ENCODE peak calls at places on chromosomes 5 and 9, in five cellular contexts. B is H9, F is mesenchymal stem cell, C is H1, M is trophoblast cell. T is an unnamed sample.

GRCh38 chr9:88781500-88782391 is 209.5 kb upstream of the S1PR3 start:
- DNase-seq in B (peak; percentile 56), F (peak; percentile 80), C (no peak), M (peak; percentile 17), T (no peak)

GRCh38 chr9:2406252-2406651 is 215.3 kb upstream of the VLDLR start:
- DNase-seq in B (no peak), F (no peak), C (no peak), M (no peak), T (no peak)

GRCh38 chr5:170221319-170221718 is 11.5 kb upstream of the C5orf58 start:
- DNase-seq in B (no peak), F (peak; percentile 91), C (no peak), M (no peak), T (peak; percentile 82)

GRCh38 chr5:59174248-59174844 is 591.5 kb downstream of the RAB3C start:
- DNase-seq in B (no peak), F (peak; percentile 82), C (no peak), M (peak; percentile 84), T (peak; percentile 23)

GRCh38 chr5:152994040-152994439 is 496.4 kb upstream of the GRIA1 start:
- DNase-seq in B (no peak), F (no peak), C (no peak), M (peak; percentile 12), T (no peak)

GRCh38 chr5:94968507-94969095 is 316.3 kb downstream of the MCTP1 start:
- DNase-seq in B (peak; percentile 31), F (peak; percentile 70), C (no peak), M (peak; percentile 86), T (peak; percentile 59)

GRCh38 chr5:35811108-35811741 is 45.5 kb upstream of the IL7R start:
- DNase-seq in B (no peak), F (peak; percentile 54), C (no peak), M (peak; percentile 95), T (no peak)

GRCh38 chr5:180396931-180397330 is 43.8 kb upstream of the GFPT2 start:
- DNase-seq in B (no peak), F (no peak), C (no peak), M (no peak), T (no peak)

GRCh38 chr9:94740191-94740874 is 13.8 kb downstream of the AOPEP start:
- DNase-seq in B (no peak), F (no peak), C (no peak), M (no peak), T (no peak)

GRCh38 chr9:97374811-97375210 is 37.1 kb upstream of the TDRD7 start:
- DNase-seq in B (no peak), F (no peak), C (no peak), M (no peak), T (no peak)

GRCh38 chr9:136488247-136489214 is 5.7 kb upstream of the SEC16A start:
- DNase-seq in B (peak; percentile 84), F (peak; percentile 49), C (peak; percentile 94), M (peak; percentile 83), T (peak; percentile 72)

GRCh38 chr5:100706796-100707195 is 171.6 kb downstream of the FAM174A start:
- DNase-seq in B (no peak), F (peak; percentile 80), C (no peak), M (peak; percentile 64), T (no peak)

GRCh38 chr9:108045851-108046250 is 556.3 kb upstream of the KLF4 start:
- DNase-seq in B (no peak), F (no peak), C (no peak), M (peak; percentile 61), T (no peak)

GRCh38 chr5:76402880-76403712 is at the start of gene IQGAP2:
- DNase-seq in B (peak; percentile 74), F (peak; percentile 76), C (peak; percentile 88), M (peak; percentile 69), T (peak; percentile 76)

GRCh38 chr5:107619781-107620180 is 51.0 kb downstream of the EFNA5 start:
- DNase-seq in B (no peak), F (no peak), C (no peak), M (no peak), T (no peak)

GRCh38 chr5:139908749-139909148 is 113.1 kb downstream of the PSD2 start:
- DNase-seq in B (peak; percentile 19), F (peak; percentile 2), C (no peak), M (no peak), T (no peak)

GRCh38 chr5:61665939-61666621 is 334.0 kb downstream of the ZSWIM6 start:
- DNase-seq in B (no peak), F (no peak), C (no peak), M (no peak), T (no peak)

GRCh38 chr9:114126247-114127060 is 27.4 kb upstream of the KIF12 start:
- DNase-seq in B (peak; percentile 48), F (no peak), C (no peak), M (no peak), T (no peak)

GRCh38 chr5:71533614-71534013 is 53.5 kb upstream of the MCCC2 start:
- DNase-seq in B (no peak), F (peak; percentile 62), C (no peak), M (peak; percentile 9), T (no peak)

GRCh38 chr9:28976684-28977083 is 1403.4 kb upstream of the C9orf72 start:
- DNase-seq in B (no peak), F (no peak), C (no peak), M (no peak), T (no peak)

GRCh38 chr9:86202338-86202882 is 57.0 kb downstream of the C9orf153 start:
- DNase-seq in B (peak; percentile 49), F (peak; percentile 53), C (no peak), M (peak; percentile 70), T (peak; percentile 6)

GRCh38 chr9:69532359-69532758 is 139.8 kb downstream of the APBA1 start:
- DNase-seq in B (no peak), F (no peak), C (no peak), M (no peak), T (no peak)

GRCh38 chr9:4662989-4663792 is 1.1 kb downstream of the PLPP6 start:
- DNase-seq in B (no peak), F (peak; percentile 87), C (no peak), M (peak; percentile 97), T (no peak)

GRCh38 chr5:6822068-6822467 is 108.8 kb downstream of the TENT4A start:
- DNase-seq in B (no peak), F (no peak), C (no peak), M (no peak), T (no peak)

GRCh38 chr9:136860933-136861873 is 4.9 kb downstream of the EDF1 start:
- DNase-seq in B (no peak), F (no peak), C (peak; percentile 42), M (no peak), T (no peak)

GRCh38 chr5:124935060-124935459 is 188.6 kb upstream of the ZNF608 start:
- DNase-seq in B (no peak), F (no peak), C (no peak), M (peak; percentile 77), T (no peak)

GRCh38 chr9:35116898-35117551 is 1.4 kb upstream of the ATOSB start:
- DNase-seq in B (peak; percentile 93), F (peak; percentile 94), C (peak; percentile 87), M (peak; percentile 98), T (peak; percentile 91)

GRCh38 chr9:99351647-99352046 is 129.6 kb downstream of the SEC61B start:
- DNase-seq in B (peak; percentile 47), F (no peak), C (no peak), M (peak; percentile 34), T (no peak)

GRCh38 chr5:170757182-170757601 is 26.3 kb upstream of the GABRP start:
- DNase-seq in B (no peak), F (peak; percentile 35), C (no peak), M (peak; percentile 96), T (no peak)

GRCh38 chr5:88660947-88661869 is 221.8 kb downstream of the MEF2C start:
- DNase-seq in B (peak; percentile 99), F (peak; percentile 58), C (peak; percentile 92), M (peak; percentile 50), T (peak; percentile 94)

GRCh38 chr9:134629586-134630392 is 11.8 kb upstream of the COL5A1 start:
- DNase-seq in B (peak; percentile 21), F (no peak), C (no peak), M (no peak), T (no peak)

GRCh38 chr9:10230512-10230911 is 382.3 kb downstream of the PTPRD start:
- DNase-seq in B (no peak), F (no peak), C (no peak), M (no peak), T (no peak)
- H2BK12ac ChIP-seq in B (no peak overlapping the region), F (no peak overlapping the region), C (no peak overlapping the region), M (no peak overlapping the region), T (no peak overlapping the region)

DNA sequence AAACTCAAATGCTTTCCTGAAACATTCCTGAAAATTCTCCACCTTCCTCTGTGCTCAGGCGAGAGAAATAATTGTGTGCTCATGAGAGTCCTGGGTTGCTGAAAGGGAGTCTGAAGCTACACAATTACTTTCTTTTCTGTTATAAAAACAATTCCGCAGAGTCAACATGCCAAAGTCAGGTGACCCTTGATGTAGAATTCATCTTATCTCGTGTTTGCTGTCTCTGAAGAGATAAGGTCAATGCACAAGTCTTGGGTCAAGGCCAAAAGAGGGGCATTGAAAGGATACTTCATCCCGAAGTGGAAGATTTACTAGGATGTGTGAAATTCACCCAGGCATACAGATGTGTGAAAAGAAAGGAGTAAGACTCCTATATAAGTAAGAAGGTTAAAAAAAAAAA is 493.5 kb downstream of the SEMA5A start:
- DNase-seq in B (no peak), F (no peak), C (no peak), M (no peak), T (no peak)
- H2BK12ac ChIP-seq in B (no peak overlapping the region), F (no peak overlapping the region), C (no peak overlapping the region), M (no peak overlapping the region), T (no peak overlapping the region)

GRCh38 chr5:9428272-9428671 is 117.6 kb downstream of the SEMA5A start:
- DNase-seq in B (no peak), F (no peak), C (no peak), M (no peak), T (no peak)

GRCh38 chr5:9429691-9430215 is 116.1 kb downstream of the SEMA5A start:
- DNase-seq in B (no peak), F (no peak), C (no peak), M (no peak), T (no peak)

GRCh38 chr5:9421823-9422354 is 124.0 kb downstream of the SEMA5A start:
- DNase-seq in B (no peak), F (no peak), C (no peak), M (no peak), T (no peak)

GRCh38 chr5:9423611-9424010 is 122.3 kb downstream of the SEMA5A start:
- DNase-seq in B (no peak), F (peak; percentile 53), C (no peak), M (no peak), T (no peak)

GRCh38 chr5:9425710-9426109 is 120.2 kb downstream of the SEMA5A start:
- DNase-seq in B (no peak), F (no peak), C (no peak), M (no peak), T (no peak)
- H2BK12ac ChIP-seq in B (no peak overlapping the region), F (no peak overlapping the region), C (no peak overlapping the region), M (no peak overlapping the region), T (no peak overlapping the region)

GRCh38 chr5:142432961-142433360 is 108.1 kb upstream of the SPRY4 start:
- DNase-seq in B (no peak), F (no peak), C (no peak), M (peak; percentile 63), T (no peak)

GRCh38 chr5:142433526-142434321 is 108.9 kb upstream of the SPRY4 start:
- DNase-seq in B (no peak), F (peak; percentile 40), C (no peak), M (no peak), T (no peak)

GRCh38 chr5:142434322-142434612 is 109.4 kb upstream of the SPRY4 start:
- DNase-seq in B (no peak), F (no peak), C (no peak), M (no peak), T (no peak)

GRCh38 chr5:142437563-142437962 is 112.7 kb upstream of the SPRY4 start:
- DNase-seq in B (no peak), F (no peak), C (no peak), M (no peak), T (no peak)

GRCh38 chr5:142435410-142436115 is 110.7 kb upstream of the SPRY4 start:
- DNase-seq in B (no peak), F (no peak), C (no peak), M (no peak), T (no peak)
- H2BK12ac ChIP-seq in B (no peak overlapping the region), F (no peak overlapping the region), C (peak overlapping the region; percentile 64), M (no peak overlapping the region), T (no peak overlapping the region)